ENCODE peak calls at places on chromosome 21, in ten cellular contexts. Z is RWPE1, X is AG04449, M is adrenal gland, P is astrocyte of the cerebellum, R is sigmoid colon, T is MCF 10A, S is breast epithelium, I is upper lobe of right lung, V is colonic mucosa. Y is an unnamed sample.

GRCh38 chr21:33811147-33812024 is 104.2 kb downstream of the ATP5PO start:
- DNase-seq in Z (no peak), X (no peak), M (no peak), P (no peak), R (no peak), T (no peak), S (no peak), I (no peak), V (no peak), Y (no peak)

GRCh38 chr21:33663241-33663640 is 20.9 kb downstream of the ITSN1 start:
- DNase-seq in Z (no peak), X (no peak), M (no peak), P (no peak), R (no peak), T (no peak), S (no peak), I (no peak), V (no peak), Y (no peak)

GRCh38 chr21:46600978-46601377 is 3.9 kb downstream of the S100B start:
- DNase-seq in Z (no peak), X (no peak), M (no peak), P (no peak), R (no peak), T (no peak), S (no peak), I (no peak), V (no peak), Y (no peak)

GRCh38 chr21:33367309-33367973 is 35.8 kb upstream of the IFNGR2 start:
- DNase-seq in Z (no peak), X (no peak), M (no peak), P (no peak), R (no peak), T (peak), S (no peak), I (no peak), V (no peak), Y (no peak)

GRCh38 chr21:31897311-31897710 is 24.5 kb downstream of the HUNK start:
- DNase-seq in Z (no peak), X (no peak), M (no peak), P (no peak), R (no peak), T (no peak), S (no peak), I (no peak), V (no peak), Y (no peak)

GRCh38 chr21:38853421-38853919 is 47.7 kb downstream of the ETS2 start:
- DNase-seq in Z (peak), X (peak), M (peak), P (peak), R (no peak), T (peak), S (no peak), I (no peak), V (peak), Y (peak)

GRCh38 chr21:45886610-45887026 is 95.0 kb upstream of the COL6A1 start:
- DNase-seq in Z (no peak), X (no peak), M (no peak), P (no peak), R (no peak), T (no peak), S (no peak), I (no peak), V (no peak), Y (peak)

GRCh38 chr21:23003951-23004350 is 2005.7 kb downstream of the NCAM2 start:
- DNase-seq in Z (no peak), X (no peak), M (no peak), P (no peak), R (no peak), T (no peak), S (no peak), I (no peak), V (no peak), Y (no peak)

GRCh38 chr21:26835027-26835713 is 10.0 kb downstream of the ADAMTS1 start:
- DNase-seq in Z (peak), X (peak), M (no peak), P (no peak), R (peak), T (peak), S (no peak), I (no peak), V (no peak), Y (no peak)

GRCh38 chr21:24118738-24119470 is 1488.4 kb downstream of the MRPL39 start:
- DNase-seq in Z (no peak), X (peak), M (no peak), P (no peak), R (no peak), T (no peak), S (no peak), I (no peak), V (no peak), Y (no peak)

GRCh38 chr21:10425856-10426255 is 95.5 kb upstream of the TPTE start:
- DNase-seq in Z (no peak), X (no peak), M (no peak), P (no peak), R (no peak), T (no peak), S (no peak), I (no peak), V (no peak), Y (no peak)

GRCh38 chr21:37496972-37497371 is 130.4 kb downstream of the DYRK1A start:
- DNase-seq in Z (no peak), X (no peak), M (no peak), P (no peak), R (no peak), T (peak), S (no peak), I (no peak), V (no peak), Y (no peak)
- TF ChIP-seq CTCF in Z (peak), X (no peak), M (no peak), P (peak), R (no peak), T (peak), S (peak), I (peak), V (no peak), Y (peak)

GRCh38 chr21:44618504-44618903 is 6.6 kb downstream of the KRTAP10-8 start:
- DNase-seq in Z (no peak), X (no peak), M (peak), P (no peak), R (peak), T (no peak), S (no peak), I (peak), V (peak), Y (no peak)
- TF ChIP-seq CTCF in Z (no peak), X (no peak), M (no peak), P (no peak), R (no peak), T (no peak), S (no peak), I (peak), V (no peak), Y (peak)

GRCh38 chr21:42330380-42331336 is 15.4 kb upstream of the TFF3 start:
- DNase-seq in Z (no peak), X (no peak), M (no peak), P (no peak), R (no peak), T (no peak), S (no peak), I (no peak), V (peak), Y (no peak)
- TF ChIP-seq CTCF in Z (no peak), X (no peak), M (no peak), P (no peak), R (no peak), T (no peak), S (no peak), I (no peak), V (no peak), Y (no peak)

DNA sequence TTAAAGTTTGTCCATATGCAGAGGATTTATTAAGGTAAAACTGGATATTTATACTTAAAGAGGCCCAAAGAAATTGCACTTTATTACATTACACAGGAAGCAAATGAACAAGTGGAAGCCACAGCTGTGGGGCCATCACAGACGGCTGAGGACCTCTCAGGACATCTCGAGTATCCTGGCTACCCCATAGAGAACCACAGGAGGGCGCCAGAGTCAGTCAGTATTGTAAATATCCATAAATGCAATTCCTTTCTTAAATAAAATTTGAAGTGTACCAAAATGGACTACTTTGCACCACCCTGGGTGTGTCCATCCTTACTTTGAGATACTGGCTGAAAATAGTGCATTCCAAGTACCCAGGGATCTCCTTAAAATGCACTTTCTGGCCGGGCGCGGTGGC is 257.2 kb downstream of the MRPL39 start:
- DNase-seq in Z (no peak), X (no peak), M (peak), P (peak), R (no peak), T (peak), S (no peak), I (no peak), V (no peak), Y (no peak)
- TF ChIP-seq CTCF in Z (peak), X (peak), M (no peak), P (peak), R (no peak), T (peak), S (no peak), I (peak), V (no peak), Y (peak)

DNA sequence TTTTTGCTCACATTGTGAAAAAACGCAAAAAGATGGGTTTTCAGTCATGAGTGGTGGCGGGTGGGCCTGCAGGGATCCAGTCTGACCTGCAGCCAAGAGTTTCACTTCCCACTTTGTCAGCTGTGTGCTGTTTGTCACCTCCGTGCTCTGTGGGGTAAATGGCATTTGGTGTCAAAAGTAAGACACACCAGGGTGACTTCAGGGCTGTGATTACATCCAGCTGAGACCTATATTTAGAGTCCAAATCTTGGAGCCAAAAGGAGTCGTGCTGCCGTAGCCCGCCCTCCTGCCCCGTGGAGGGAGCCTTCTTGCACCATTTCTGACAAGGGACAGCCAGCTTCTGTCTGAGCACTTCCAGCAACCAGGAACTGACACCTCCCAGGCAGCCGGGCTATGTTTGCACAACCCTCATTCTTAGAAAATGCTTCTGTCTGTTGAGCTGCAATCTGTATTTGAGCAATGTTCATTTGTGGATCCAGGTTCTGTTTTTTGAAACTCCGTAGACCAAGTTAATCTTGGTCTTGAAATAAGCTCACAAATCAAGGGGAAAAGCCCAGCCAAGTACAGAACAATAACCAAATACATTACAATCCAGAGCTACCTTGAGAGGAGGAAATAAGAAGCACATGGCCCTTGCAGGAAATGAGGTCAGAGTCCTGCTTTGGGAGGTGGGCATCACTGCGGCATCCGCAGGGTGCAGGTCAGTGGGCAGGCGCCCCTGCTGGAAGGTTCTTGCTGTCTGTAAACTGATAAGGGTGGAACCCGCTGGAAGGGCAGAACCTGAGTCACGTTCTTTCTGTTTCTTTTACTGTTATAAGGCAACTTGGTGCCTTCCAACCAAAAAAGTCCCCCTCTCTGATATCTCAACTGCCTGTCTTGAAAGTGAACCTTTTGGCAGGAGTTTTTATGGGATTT is 14.4 kb downstream of the ABCG1 start:
- DNase-seq in Z (no peak), X (no peak), M (peak), P (no peak), R (peak), T (no peak), S (no peak), I (peak), V (peak), Y (peak)
- TF ChIP-seq CTCF in Z (no peak), X (no peak), M (peak), P (no peak), R (peak), T (no peak), S (peak), I (peak), V (peak), Y (no peak)

GRCh38 chr21:44337941-44338895 is 972 bp downstream of the CFAP410 start:
- DNase-seq in Z (peak), X (peak), M (peak), P (peak), R (peak), T (peak), S (no peak), I (peak), V (peak), Y (peak)
- TF ChIP-seq CTCF in Z (no peak), X (peak), M (no peak), P (peak), R (peak), T (no peak), S (peak), I (peak), V (peak), Y (peak)

DNA sequence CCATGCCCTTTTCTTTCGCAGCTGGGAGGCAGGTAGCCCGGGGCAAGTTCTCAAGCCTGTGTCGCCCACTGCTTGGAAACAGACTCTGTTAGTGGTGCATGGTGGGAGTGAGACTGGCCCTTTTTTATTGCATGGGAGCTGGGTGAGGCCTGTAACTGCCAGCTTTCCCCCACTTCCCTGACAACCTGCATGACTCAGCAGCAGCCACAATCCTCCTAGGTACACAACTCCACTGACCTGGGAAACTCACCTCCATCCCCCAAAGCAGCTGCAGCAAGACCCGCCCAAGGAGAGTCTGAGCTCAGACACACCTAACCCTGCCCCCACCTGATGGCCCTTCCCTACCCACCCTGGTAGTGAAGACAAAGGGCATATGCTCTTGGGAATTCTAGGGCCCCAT is 25.8 kb downstream of the PIGP start:
- DNase-seq in Z (no peak), X (no peak), M (no peak), P (no peak), R (no peak), T (peak), S (no peak), I (no peak), V (peak), Y (no peak)
- TF ChIP-seq CTCF in Z (no peak), X (no peak), M (no peak), P (no peak), R (no peak), T (no peak), S (no peak), I (no peak), V (no peak), Y (no peak)

DNA sequence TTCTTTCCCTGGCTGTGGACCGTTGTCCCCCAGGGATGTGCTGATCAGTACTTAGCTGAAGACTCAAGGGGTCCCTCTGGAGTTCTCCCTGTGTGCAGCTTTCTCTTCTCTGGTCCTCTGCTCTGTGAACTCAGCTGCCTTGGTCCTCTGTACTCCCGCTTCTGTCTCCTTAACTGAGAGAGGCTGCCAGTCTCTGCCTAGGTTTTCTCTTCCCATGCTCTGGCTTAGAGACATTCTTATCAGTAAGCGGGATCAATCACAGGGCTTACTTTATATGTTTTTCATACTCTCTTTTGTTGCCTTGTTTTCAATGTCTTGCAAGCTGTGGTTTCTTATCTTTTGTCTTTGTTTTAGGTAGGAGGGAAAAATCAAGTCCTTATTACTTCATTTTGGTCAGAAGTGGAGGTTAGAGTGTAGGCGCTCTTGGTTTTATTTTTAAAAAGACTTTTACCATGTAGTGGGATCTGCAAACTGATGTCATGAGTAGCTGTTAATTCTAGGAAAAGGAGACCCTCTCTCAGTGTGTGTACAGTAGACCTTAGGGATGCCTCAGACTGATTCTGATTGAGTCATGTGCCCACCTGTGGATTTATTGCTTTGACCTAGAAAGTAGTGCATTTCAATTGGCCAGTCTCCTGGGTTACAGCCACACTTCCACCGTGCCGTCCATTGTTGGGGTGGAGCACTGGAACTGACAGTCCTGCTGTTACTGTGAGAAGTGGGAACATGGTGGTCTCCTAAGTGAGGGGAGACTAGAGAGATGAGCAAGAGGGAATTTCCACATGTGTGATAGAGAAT is 46.6 kb downstream of the TTC3 start:
- DNase-seq in Z (no peak), X (no peak), M (no peak), P (no peak), R (no peak), T (no peak), S (no peak), I (no peak), V (no peak), Y (no peak)
- TF ChIP-seq CTCF in Z (no peak), X (no peak), M (no peak), P (peak), R (no peak), T (no peak), S (no peak), I (no peak), V (no peak), Y (no peak)

Y was measured in kidney.